ENCODE peak calls at places on chromosomes 5 and 9, in four cellular contexts. One of them, this sample, is unnamed.

GRCh38 chr5:138180183-138180782 is 1.4 kb downstream of the KIF20A start:
- DNase-seq in AG20443: peak
- DNase-seq in T-helper 2 cell: no peak
- DNase-seq in HepG2: peak
- DNase-seq in this sample: no peak

GRCh38 chr5:38830521-38831051 is 15.2 kb upstream of the OSMR start:
- DNase-seq in AG20443: no peak
- DNase-seq in T-helper 2 cell: no peak
- DNase-seq in HepG2: peak
- DNase-seq in this sample: no peak

GRCh38 chr5:14953075-14953474 is 81.5 kb upstream of the ANKH start:
- DNase-seq in HepG2: no peak
- DNase-seq in T-helper 2 cell: no peak
- DNase-seq in AG20443: no peak
- DNase-seq in this sample: no peak

GRCh38 chr9:123556464-123557435 is 200.8 kb downstream of the CRB2 start:
- DNase-seq in T-helper 2 cell: no peak
- DNase-seq in HepG2: no peak
- DNase-seq in AG20443: no peak
- DNase-seq in this sample: no peak

GRCh38 chr9:98786750-98787510 is 9.4 kb downstream of the ANKS6 start:
- DNase-seq in T-helper 2 cell: no peak
- DNase-seq in AG20443: no peak
- DNase-seq in HepG2: no peak
- DNase-seq in this sample: no peak

GRCh38 chr5:88674262-88675158 is 208.5 kb downstream of the MEF2C start:
- DNase-seq in T-helper 2 cell: no peak
- DNase-seq in HepG2: no peak
- DNase-seq in AG20443: peak
- DNase-seq in this sample: peak

GRCh38 chr5:57172466-57172961 is 1.3 kb upstream of the GPBP1 start:
- DNase-seq in HepG2: no peak
- DNase-seq in AG20443: peak
- DNase-seq in T-helper 2 cell: peak
- DNase-seq in this sample: no peak

GRCh38 chr9:130352081-130352480 is 86.5 kb downstream of the HMCN2 start:
- DNase-seq in T-helper 2 cell: no peak
- DNase-seq in HepG2: no peak
- DNase-seq in AG20443: no peak
- DNase-seq in this sample: no peak

GRCh38 chr5:167743685-167744084 is 547.8 kb upstream of the WWC1 start:
- DNase-seq in AG20443: peak
- DNase-seq in T-helper 2 cell: no peak
- DNase-seq in HepG2: no peak
- DNase-seq in this sample: no peak

GRCh38 chr5:140043508-140043872 is 391 bp upstream of the NRG2 start:
- DNase-seq in AG20443: no peak
- DNase-seq in T-helper 2 cell: no peak
- DNase-seq in HepG2: no peak
- DNase-seq in this sample: no peak

GRCh38 chr5:53008751-53009150 is 19.6 kb downstream of the ITGA2 start:
- DNase-seq in AG20443: peak
- DNase-seq in HepG2: no peak
- DNase-seq in T-helper 2 cell: no peak
- DNase-seq in this sample: no peak

This sample was measured in NCI-H510A.